ENCODE peak calls at places on chromosomes 5 and 9, in nine cellular contexts. X is body of pancreas; E is neural progenitor cell; V is DND-41; B is RWPE2; F is spleen; J is thyroid gland; U is CD8-positive, alpha-beta T cell; Q is IMR-90. N is an unnamed sample. For H3K36me3, the result is how much of the 10 kb centered on the place peaks cover.

GRCh38 chr9:77495834-77496671 is 152.1 kb downstream of the GNA14 start:
- DNase-seq in X (peak), E (no peak), V (no peak), B (no peak), F (no peak), J (peak), U (no peak), Q (peak), N (peak)

GRCh38 chr9:16294371-16294770 is 576.1 kb downstream of the BNC2 start:
- DNase-seq in X (no peak), E (no peak), V (no peak), B (no peak), F (no peak), J (no peak), U (no peak), Q (no peak), N (no peak)

GRCh38 chr5:123515904-123516303 is 3.9 kb downstream of the CSNK1G3 start:
- DNase-seq in X (no peak), E (no peak), V (no peak), B (no peak), F (no peak), J (no peak), U (no peak), Q (no peak), N (no peak)

GRCh38 chr5:65190328-65191053 is 291.2 kb downstream of the ADAMTS6 start:
- DNase-seq in X (no peak), E (no peak), V (no peak), B (no peak), F (no peak), J (no peak), U (no peak), Q (peak), N (no peak)

GRCh38 chr9:110135858-110136257 is 72.1 kb downstream of the C9orf152 start:
- DNase-seq in X (no peak), E (no peak), V (no peak), B (no peak), F (no peak), J (no peak), U (no peak), Q (peak), N (no peak)

GRCh38 chr5:135429886-135430437 is 17.2 kb downstream of the DCANP1 start:
- DNase-seq in X (no peak), E (no peak), V (no peak), B (no peak), F (no peak), J (peak), U (no peak), Q (no peak), N (no peak)

GRCh38 chr5:163115011-163115410 is 322.4 kb upstream of the CCNG1 start:
- DNase-seq in X (no peak), E (no peak), V (no peak), B (no peak), F (no peak), J (no peak), U (no peak), Q (no peak), N (no peak)

GRCh38 chr9:130332384-130332926 is 66.9 kb downstream of the HMCN2 start:
- DNase-seq in X (no peak), E (no peak), V (no peak), B (no peak), F (peak), J (no peak), U (no peak), Q (no peak), N (no peak)

GRCh38 chr5:107026098-107026497 is 644.6 kb downstream of the EFNA5 start:
- DNase-seq in X (no peak), E (no peak), V (no peak), B (no peak), F (no peak), J (no peak), U (no peak), Q (no peak), N (no peak)

GRCh38 chr5:102223542-102224444 is 72.3 kb downstream of the SLCO4C1 start:
- DNase-seq in X (peak), E (peak), V (no peak), B (no peak), F (no peak), J (no peak), U (no peak), Q (peak), N (no peak)

GRCh38 chr5:165495829-165496380 is 1990.5 kb downstream of the MAT2B start:
- DNase-seq in X (no peak), E (no peak), V (no peak), B (no peak), F (no peak), J (no peak), U (no peak), Q (peak), N (no peak)

GRCh38 chr9:104927216-104927911 is 591 bp downstream of the ABCA1 start:
- DNase-seq in X (peak), E (peak), V (no peak), B (no peak), F (peak), J (peak), U (no peak), Q (peak), N (peak)

GRCh38 chr5:66814146-66814991 is 218.2 kb downstream of the MAST4 start:
- DNase-seq in X (peak), E (peak), V (peak), B (no peak), F (no peak), J (peak), U (no peak), Q (peak), N (peak)

GRCh38 chr5:169258372-169259000 is 42.5 kb downstream of the SLIT3 start:
- DNase-seq in X (no peak), E (no peak), V (no peak), B (no peak), F (no peak), J (no peak), U (no peak), Q (no peak), N (no peak)

GRCh38 chr9:128102861-128103588 is 24.5 kb downstream of the PTGES2 start:
- DNase-seq in X (peak), E (no peak), V (peak), B (no peak), F (peak), J (peak), U (no peak), Q (no peak), N (peak)

GRCh38 chr5:52983731-52984620 is 5.2 kb upstream of the ITGA2 start:
- DNase-seq in X (no peak), E (no peak), V (no peak), B (no peak), F (no peak), J (no peak), U (no peak), Q (peak), N (no peak)

GRCh38 chr5:88825782-88826110 is 57.2 kb downstream of the MEF2C start:
- DNase-seq in X (no peak), E (no peak), V (no peak), B (no peak), F (no peak), J (no peak), U (no peak), Q (peak), N (no peak)

GRCh38 chr5:67268233-67269011 is 71.8 kb upstream of the CD180 start:
- DNase-seq in X (peak), E (peak), V (no peak), B (peak), F (no peak), J (peak), U (no peak), Q (peak), N (peak)

GRCh38 chr9:3828495-3828894 is 302.7 kb upstream of the RFX3 start:
- DNase-seq in X (no peak), E (no peak), V (no peak), B (no peak), F (no peak), J (no peak), U (no peak), Q (peak), N (no peak)

GRCh38 chr5:160272041-160272663 is 40.2 kb downstream of the CCNJL start:
- DNase-seq in X (no peak), E (peak), V (no peak), B (no peak), F (peak), J (no peak), U (no peak), Q (no peak), N (no peak)

GRCh38 chr9:137295313-137296213 is 6.5 kb downstream of the NRARP start:
- DNase-seq in X (no peak), E (peak), V (no peak), B (no peak), F (peak), J (no peak), U (peak), Q (no peak), N (no peak)
- H3K4me3 ChIP-seq in X (no peak), E (peak), V (no peak), B (peak), F (peak), J (no peak), U (peak), Q (peak), N (peak)

DNA sequence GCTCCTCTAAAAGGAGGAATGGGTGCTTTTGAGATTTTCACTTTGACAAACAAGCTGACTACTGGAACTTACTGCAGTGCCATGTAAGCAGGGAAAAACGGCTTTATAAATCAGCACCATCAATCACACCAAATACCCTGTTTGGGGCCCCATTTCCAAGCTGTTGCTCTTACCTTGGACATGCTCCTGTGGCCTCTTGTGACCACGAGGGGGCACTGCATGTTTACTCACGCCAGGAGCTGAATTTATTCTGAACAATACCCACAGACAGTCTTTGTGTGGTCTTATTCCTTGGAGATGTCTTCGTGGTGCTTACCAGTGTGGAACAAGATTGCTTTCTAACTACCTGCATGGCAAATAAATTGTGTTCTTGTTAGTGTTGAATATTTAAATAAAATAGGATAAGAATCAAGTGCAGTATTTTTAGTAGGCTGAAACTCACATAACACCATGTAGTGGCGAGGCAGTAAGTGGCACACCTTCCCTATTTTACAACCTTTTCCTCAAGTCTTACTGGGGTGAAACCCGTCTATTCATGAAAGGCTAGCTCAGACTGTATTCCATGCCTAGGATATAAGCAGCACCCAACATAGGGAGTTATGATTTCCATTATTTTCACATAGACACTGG is 155.5 kb upstream of the NMUR2 start:
- DNase-seq in X (peak), E (peak), V (peak), B (no peak), F (peak), J (peak), U (no peak), Q (peak), N (peak)
- TF ChIP-seq CTCF in X (peak), E (peak), V (peak), B (peak), F (peak), J (peak), U (no peak), Q (peak), N (peak)

DNA sequence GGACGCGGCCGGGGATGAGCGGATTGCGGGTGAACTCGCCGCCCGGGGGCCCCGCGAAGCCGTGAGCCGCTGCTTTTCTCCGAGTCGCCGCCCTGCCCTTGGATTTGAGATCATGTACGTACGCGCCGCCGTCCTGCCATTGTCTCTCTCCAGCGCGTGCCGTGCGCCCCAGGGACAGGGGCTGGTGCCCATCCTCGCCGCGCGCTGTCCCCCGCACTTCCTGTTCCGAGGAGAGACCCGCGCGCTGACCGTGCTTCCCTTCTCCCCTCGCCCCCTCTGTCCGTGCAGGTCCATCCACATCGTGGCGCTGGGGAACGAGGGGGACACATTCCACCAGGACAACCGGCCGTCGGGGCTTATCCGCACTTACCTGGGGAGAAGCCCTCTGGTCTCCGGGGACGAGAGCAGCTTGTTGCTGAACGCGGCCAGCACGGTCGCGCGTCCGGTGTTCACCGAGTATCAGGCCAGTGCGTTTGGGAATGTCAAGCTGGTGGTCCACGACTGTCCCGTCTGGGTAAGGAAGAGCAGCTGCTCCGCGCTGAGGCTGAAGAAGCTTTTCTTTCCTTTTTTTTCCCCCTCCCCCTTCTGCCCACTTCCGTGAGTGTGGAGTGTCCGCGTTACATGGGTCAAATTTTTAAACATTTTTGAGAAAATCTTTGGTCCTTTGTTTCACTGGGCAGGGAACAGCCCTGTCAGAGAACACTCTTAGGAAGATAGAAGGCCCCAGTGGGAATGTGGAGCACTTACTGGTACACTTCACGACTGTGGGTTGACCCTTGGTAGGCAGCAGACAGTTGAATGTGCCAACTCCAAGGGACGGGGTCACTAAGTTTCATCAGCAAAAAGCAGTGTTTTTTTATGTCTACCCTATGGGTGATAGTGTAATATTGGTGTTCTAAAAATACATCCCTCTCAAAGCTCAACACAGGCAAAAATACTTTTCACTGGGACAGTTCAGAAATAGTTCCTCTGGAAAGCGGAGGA is 727 bp downstream of the RHOBTB3 start:
- DNase-seq in X (peak), E (peak), V (peak), B (peak), F (peak), J (peak), U (peak), Q (peak), N (peak)
- H3K36me3 ChIP-seq in X (under half), E (under half), V (under half), B (under half), F (under half), J (under half), U (under half), Q (under half), N (under half)

DNA sequence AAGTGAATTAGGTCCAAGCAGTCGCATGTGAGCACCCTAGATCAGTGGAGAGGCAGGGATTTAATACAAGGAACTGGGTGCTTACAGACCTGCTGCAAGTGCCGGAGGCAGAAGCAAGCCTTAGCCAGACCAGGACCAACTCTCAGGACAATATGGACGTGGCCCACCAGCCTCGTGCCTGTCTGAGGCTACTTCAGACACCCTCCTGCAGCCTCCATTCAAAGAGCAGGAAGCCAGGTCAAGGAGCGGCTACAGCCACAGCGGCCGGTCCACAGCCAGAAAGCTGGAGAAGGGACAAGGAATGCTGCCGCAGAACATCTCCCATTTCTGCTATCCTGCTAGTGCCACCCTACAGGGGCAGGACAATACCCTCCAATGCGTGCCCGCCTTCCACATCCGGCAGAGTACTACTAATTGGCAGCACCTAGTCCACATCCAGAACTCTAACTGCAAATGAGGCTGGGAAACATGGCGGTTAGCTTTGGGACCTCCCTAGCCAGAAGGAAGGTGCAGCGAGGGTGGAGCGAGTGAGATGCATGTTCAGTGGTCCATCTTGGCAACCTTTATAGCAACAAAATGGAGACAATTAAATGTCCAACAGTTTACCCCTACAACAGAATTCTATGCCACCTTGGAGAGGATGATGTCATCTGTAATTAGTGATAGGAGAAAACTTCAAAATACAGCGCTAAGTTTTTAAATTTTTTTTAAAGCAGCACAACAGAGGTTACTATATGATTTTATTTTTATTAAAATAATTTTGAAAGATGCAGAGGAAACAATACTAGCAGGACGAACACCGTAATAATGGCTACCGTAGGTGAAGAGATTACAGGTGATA is 1.0 kb upstream of the ALDH1B1 start:
- DNase-seq in X (no peak), E (no peak), V (no peak), B (no peak), F (peak), J (no peak), U (no peak), Q (no peak), N (no peak)
- H3K4me3 ChIP-seq in X (no peak), E (peak), V (no peak), B (no peak), F (no peak), J (no peak), U (no peak), Q (no peak), N (no peak)

GRCh38 chr5:95554647-95555548 is at the start of the genes ARSK and SKIC3:
- DNase-seq in X (peak), E (peak), V (peak), B (peak), F (peak), J (peak), U (peak), Q (peak), N (peak)
- TF ChIP-seq CTCF in X (peak), E (peak), V (peak), B (peak), F (peak), J (no peak), U (no peak), Q (peak), N (no peak)

DNA sequence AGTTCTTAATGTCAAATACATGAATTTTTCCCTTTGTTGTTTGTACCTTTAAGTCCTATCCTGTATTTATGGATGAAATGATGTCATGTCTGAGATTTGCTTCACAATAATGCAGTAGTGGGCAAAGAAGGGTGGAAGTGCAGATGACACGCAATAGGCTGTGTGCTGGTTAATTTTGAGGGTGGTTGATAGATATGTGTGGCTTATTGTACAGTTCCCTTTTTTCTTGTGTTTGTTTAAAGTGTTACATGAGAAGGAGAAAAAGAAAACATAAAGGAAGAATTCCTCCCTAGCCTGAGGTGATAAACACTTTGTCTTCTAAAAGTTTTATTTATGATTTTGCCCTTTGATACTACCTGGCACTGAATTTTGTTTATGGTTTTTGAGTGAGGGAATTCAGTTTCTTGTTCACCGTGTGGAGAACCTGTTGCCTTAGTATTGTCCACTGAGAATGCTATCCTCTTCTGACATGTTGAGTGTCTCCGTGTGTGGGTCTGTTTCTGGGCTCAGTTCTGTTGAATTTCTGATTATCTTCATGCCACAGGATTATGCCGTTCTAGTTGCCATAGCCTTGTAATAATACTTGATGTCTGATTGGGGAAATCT is 52.2 kb upstream of the FAM120AOS start:
- DNase-seq in X (no peak), E (no peak), V (no peak), B (no peak), F (no peak), J (no peak), U (no peak), Q (no peak), N (no peak)
- H3K36me3 ChIP-seq in X (under half), E (under half), V (half or more), B (under half), F (under half), J (under half), U (under half), Q (under half), N (under half)

GRCh38 chr5:179906795-179907569 is 715 bp downstream of the TBC1D9B start:
- DNase-seq in X (peak), E (peak), V (peak), B (no peak), F (peak), J (peak), U (no peak), Q (peak), N (peak)

GRCh38 chr5:179904463-179905143 is 3.1 kb downstream of the TBC1D9B start:
- DNase-seq in X (no peak), E (no peak), V (no peak), B (no peak), F (peak), J (no peak), U (no peak), Q (no peak), N (no peak)

GRCh38 chr5:179905144-179905526 is 2.6 kb downstream of the TBC1D9B start:
- DNase-seq in X (no peak), E (no peak), V (no peak), B (no peak), F (no peak), J (no peak), U (no peak), Q (no peak), N (peak)

GRCh38 chr5:179907570-179908324 is at the start of gene TBC1D9B:
- DNase-seq in X (peak), E (peak), V (peak), B (no peak), F (peak), J (peak), U (peak), Q (peak), N (peak)

DNA sequence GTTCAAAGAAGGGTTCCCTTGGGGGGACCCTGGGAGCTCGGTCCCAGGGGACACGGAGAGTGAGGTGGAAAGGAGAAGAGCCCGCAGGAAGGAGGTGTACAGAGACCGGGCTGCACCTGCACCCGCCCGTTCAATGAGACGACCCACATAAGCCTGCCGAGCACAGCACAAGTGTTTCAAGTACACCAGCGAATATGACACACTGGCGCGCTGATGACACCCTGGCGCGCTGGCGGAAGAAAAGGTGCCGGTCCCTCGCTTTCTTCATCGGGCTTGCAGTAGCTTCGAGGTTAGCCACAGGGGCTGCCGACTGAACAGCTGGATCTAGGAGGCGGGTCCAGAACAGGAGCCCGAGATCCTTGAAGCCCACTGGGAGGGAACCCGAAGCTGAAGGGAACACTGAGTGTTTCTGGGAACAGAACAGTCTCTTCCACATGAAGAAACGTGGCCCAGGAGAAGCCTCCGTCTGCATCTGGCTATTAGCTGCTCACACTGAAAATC is 1.4 kb downstream of the TBC1D9B start:
- DNase-seq in X (no peak), E (peak), V (peak), B (no peak), F (peak), J (no peak), U (no peak), Q (no peak), N (peak)
- H3K4me3 ChIP-seq in X (no peak), E (peak), V (peak), B (peak), F (no peak), J (no peak), U (peak), Q (peak), N (peak)

N was measured in testis.